ENCODE peak calls at places on chromosomes 16 and 17, in four cellular contexts. T is lower leg skin, Q is astrocyte of the spinal cord, K is fibroblast of the aortic adventitia. Z is an unnamed sample.

GRCh38 chr17:50355336-50355700 is 9.4 kb downstream of the XYLT2 start:
- DNase-seq in T (no peak), Q (no peak), K (no peak), Z (no peak)

GRCh38 chr16:59192551-59193199 is 458.6 kb upstream of the GOT2 start:
- DNase-seq in T (no peak), Q (peak; percentile 21), K (no peak), Z (peak; percentile 19)

GRCh38 chr17:55289106-55289446 is 24.3 kb downstream of the HLF start:
- DNase-seq in T (no peak), Q (no peak), K (no peak), Z (no peak)

GRCh38 chr17:1312261-1312870 is 32.9 kb downstream of the TRARG1 start:
- DNase-seq in T (no peak), Q (no peak), K (no peak), Z (no peak)

GRCh38 chr17:17605747-17606083 is 14.2 kb upstream of the PEMT start:
- DNase-seq in T (no peak), Q (no peak), K (peak; percentile 19), Z (peak; percentile 74)

GRCh38 chr16:16030449-16030848 is 81.0 kb downstream of the ABCC1 start:
- DNase-seq in T (no peak), Q (no peak), K (no peak), Z (no peak)

GRCh38 chr17:42248351-42249179 is 27.6 kb downstream of the STAT5B start:
- DNase-seq in T (peak; percentile 89), Q (peak; percentile 82), K (peak; percentile 98), Z (peak; percentile 93)

GRCh38 chr17:14737984-14738651 is 437.2 kb downstream of the HS3ST3B1 start:
- DNase-seq in T (peak; percentile 71), Q (peak; percentile 92), K (peak; percentile 93), Z (peak; percentile 82)

GRCh38 chr17:59754547-59754946 is 47.1 kb downstream of the VMP1 start:
- DNase-seq in T (no peak), Q (peak; percentile 99), K (peak; percentile 93), Z (peak; percentile 96)

GRCh38 chr17:60641810-60642220 is 35.8 kb upstream of the BCAS3 start:
- DNase-seq in T (peak; percentile 35), Q (peak; percentile 84), K (peak; percentile 87), Z (peak; percentile 90)

GRCh38 chr17:39618252-39618913 is 8.4 kb upstream of the PPP1R1B start:
- DNase-seq in T (no peak), Q (no peak), K (peak; percentile 9), Z (no peak)

GRCh38 chr16:66741971-66742396 is 9.4 kb downstream of the DYNC1LI2 start:
- DNase-seq in T (no peak), Q (no peak), K (no peak), Z (no peak)

GRCh38 chr17:82112181-82112865 is 14.3 kb upstream of the FASN start:
- DNase-seq in T (no peak), Q (no peak), K (no peak), Z (no peak)

GRCh38 chr16:49701867-49702494 is 153.9 kb downstream of the ZNF423 start:
- DNase-seq in T (peak; percentile 65), Q (peak; percentile 72), K (peak; percentile 64), Z (peak; percentile 59)

GRCh38 chr17:14448816-14449215 is 147.9 kb downstream of the HS3ST3B1 start:
- DNase-seq in T (no peak), Q (no peak), K (no peak), Z (peak; percentile 12)

GRCh38 chr17:68184816-68185436 is 62.9 kb upstream of the AMZ2 start:
- DNase-seq in T (peak; percentile 8), Q (no peak), K (no peak), Z (no peak)

GRCh38 chr16:83826146-83826913 is 18.6 kb downstream of the HSBP1 start:
- DNase-seq in T (peak; percentile 87), Q (peak; percentile 72), K (peak; percentile 91), Z (peak; percentile 89)

GRCh38 chr17:40063034-40063765 is 435 bp downstream of the THRA start:
- DNase-seq in T (no peak), Q (no peak), K (no peak), Z (no peak)

GRCh38 chr16:87389245-87389644 is 2.9 kb upstream of the MAP1LC3B start:
- DNase-seq in T (no peak), Q (no peak), K (no peak), Z (no peak)

GRCh38 chr16:87388818-87389134 is 3.4 kb upstream of the MAP1LC3B start:
- DNase-seq in T (no peak), Q (no peak), K (no peak), Z (no peak)

GRCh38 chr16:87391324-87391949 is 699 bp upstream of the MAP1LC3B start:
- DNase-seq in T (peak; percentile 67), Q (no peak), K (peak; percentile 27), Z (peak; percentile 31)

GRCh38 chr16:87391950-87392822 is at the start of gene MAP1LC3B:
- DNase-seq in T (peak; percentile 95), Q (peak; percentile 97), K (peak; percentile 95), Z (peak; percentile 96)

GRCh38 chr16:87390641-87391323 is 1.4 kb upstream of the MAP1LC3B start:
- DNase-seq in T (no peak), Q (no peak), K (no peak), Z (no peak)
- H3K4me3 ChIP-seq in T (no peak overlapping the region), Q (no peak overlapping the region), K (no peak overlapping the region), Z (peak overlapping the region; percentile 61)

GRCh38 chr17:78790552-78790951 is 8.5 kb upstream of the CYTH1 start:
- DNase-seq in T (no peak), Q (no peak), K (no peak), Z (no peak)

GRCh38 chr17:78789663-78790181 is 7.6 kb upstream of the CYTH1 start:
- DNase-seq in T (peak; percentile 81), Q (peak; percentile 82), K (peak; percentile 84), Z (peak; percentile 95)

GRCh38 chr17:78788451-78788850 is 6.4 kb upstream of the CYTH1 start:
- DNase-seq in T (no peak), Q (no peak), K (no peak), Z (no peak)

GRCh38 chr17:78787444-78787843 is 5.4 kb upstream of the CYTH1 start:
- DNase-seq in T (no peak), Q (no peak), K (no peak), Z (no peak)

GRCh38 chr17:78789149-78789662 is 7.1 kb upstream of the CYTH1 start:
- DNase-seq in T (no peak), Q (no peak), K (no peak), Z (no peak)
- H3K4me3 ChIP-seq in T (no peak overlapping the region), Q (no peak overlapping the region), K (no peak overlapping the region), Z (no peak overlapping the region)

GRCh38 chr17:73192219-73192893 is 499 bp upstream of the COG1 start:
- DNase-seq in T (peak; percentile 35), Q (peak; percentile 69), K (peak; percentile 56), Z (peak; percentile 65)
- H3K4me3 ChIP-seq in T (peak overlapping the region; percentile 42), Q (peak overlapping the region; percentile 79), K (peak overlapping the region; percentile 94), Z (peak overlapping the region; percentile 70)

GRCh38 chr17:37743875-37744632 is 805 bp downstream of the HNF1B start:
- DNase-seq in T (no peak), Q (no peak), K (no peak), Z (no peak)
- H3K4me3 ChIP-seq in T (no peak overlapping the region), Q (no peak overlapping the region), K (no peak overlapping the region), Z (no peak overlapping the region)

DNA sequence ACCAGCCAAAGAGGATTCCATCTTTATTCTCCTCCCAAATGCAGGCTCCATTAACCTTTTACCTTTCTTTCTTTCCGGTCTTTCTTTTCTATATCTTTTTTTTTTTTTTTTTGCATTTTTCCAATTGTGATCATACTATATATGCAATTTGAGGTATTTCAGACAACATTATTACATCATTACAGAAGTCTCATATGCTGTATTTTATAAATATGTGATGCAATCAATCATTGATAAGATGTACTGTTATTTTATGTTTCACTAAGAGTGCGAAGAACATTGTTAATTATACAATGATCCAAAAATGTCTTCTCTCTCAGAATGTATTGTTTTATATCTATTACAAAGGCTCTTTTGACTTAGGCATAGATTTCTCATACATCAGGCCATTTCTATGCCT is 683.1 kb downstream of the WWOX start:
- DNase-seq in T (no peak), Q (no peak), K (no peak), Z (no peak)
- H3K4me3 ChIP-seq in T (no peak overlapping the region), Q (no peak overlapping the region), K (no peak overlapping the region), Z (no peak overlapping the region)

GRCh38 chr17:76548378-76549214 is 8.8 kb downstream of the PRCD start:
- DNase-seq in T (no peak), Q (no peak), K (no peak), Z (no peak)

GRCh38 chr17:76549215-76549518 is 9.3 kb downstream of the PRCD start:
- DNase-seq in T (no peak), Q (no peak), K (no peak), Z (no peak)

GRCh38 chr17:76551685-76552084 is 11.8 kb downstream of the PRCD start:
- DNase-seq in T (no peak), Q (no peak), K (no peak), Z (no peak)

GRCh38 chr17:76549539-76549938 is 9.7 kb downstream of the PRCD start:
- DNase-seq in T (no peak), Q (no peak), K (no peak), Z (no peak)

DNA sequence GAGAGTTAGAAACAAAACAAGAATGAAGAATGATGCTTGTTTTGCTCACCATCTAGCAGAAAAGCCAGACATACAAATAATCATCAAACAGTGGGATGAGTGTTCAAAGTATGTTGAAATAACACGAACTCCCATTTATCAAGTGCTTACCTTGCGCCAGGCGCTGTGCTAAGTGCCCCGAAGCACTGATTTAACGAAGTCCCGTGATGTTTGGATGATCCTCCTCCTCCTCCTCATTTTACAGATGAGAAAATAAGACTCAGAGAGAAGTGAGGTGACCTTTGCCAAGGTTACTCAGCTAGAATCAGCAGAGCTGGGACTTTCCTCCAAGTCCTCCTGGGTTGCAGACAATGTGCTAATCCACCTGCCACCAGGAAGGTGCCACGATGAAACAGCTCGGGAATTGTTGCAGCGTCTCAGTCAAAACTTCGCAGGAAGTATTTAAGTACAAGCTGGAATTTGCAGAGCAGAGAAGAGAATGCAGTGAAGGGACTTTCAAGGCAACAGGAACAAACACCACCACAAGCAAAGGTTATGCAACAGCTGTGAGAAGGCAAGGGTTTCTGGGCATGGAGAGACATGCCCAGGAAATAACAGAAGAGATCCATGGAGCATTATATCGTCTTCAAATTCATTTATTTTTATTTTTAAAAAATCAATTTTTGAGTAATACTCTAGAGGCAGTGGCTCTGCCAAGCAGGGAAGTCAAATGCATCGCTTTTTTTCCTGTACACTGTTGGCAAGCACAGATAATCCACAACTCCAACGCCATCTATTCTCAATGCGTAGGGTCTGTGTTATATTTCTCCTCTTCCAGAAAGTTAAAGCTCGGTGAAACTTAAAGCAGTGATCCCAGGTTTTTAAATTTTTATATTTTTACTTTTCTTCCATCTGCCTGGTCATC is 11.1 kb downstream of the PRCD start:
- DNase-seq in T (no peak), Q (peak; percentile 26), K (peak; percentile 61), Z (peak; percentile 62)
- H3K4me3 ChIP-seq in T (no peak overlapping the region), Q (no peak overlapping the region), K (peak overlapping the region; percentile 9), Z (peak overlapping the region; percentile 3)

DNA sequence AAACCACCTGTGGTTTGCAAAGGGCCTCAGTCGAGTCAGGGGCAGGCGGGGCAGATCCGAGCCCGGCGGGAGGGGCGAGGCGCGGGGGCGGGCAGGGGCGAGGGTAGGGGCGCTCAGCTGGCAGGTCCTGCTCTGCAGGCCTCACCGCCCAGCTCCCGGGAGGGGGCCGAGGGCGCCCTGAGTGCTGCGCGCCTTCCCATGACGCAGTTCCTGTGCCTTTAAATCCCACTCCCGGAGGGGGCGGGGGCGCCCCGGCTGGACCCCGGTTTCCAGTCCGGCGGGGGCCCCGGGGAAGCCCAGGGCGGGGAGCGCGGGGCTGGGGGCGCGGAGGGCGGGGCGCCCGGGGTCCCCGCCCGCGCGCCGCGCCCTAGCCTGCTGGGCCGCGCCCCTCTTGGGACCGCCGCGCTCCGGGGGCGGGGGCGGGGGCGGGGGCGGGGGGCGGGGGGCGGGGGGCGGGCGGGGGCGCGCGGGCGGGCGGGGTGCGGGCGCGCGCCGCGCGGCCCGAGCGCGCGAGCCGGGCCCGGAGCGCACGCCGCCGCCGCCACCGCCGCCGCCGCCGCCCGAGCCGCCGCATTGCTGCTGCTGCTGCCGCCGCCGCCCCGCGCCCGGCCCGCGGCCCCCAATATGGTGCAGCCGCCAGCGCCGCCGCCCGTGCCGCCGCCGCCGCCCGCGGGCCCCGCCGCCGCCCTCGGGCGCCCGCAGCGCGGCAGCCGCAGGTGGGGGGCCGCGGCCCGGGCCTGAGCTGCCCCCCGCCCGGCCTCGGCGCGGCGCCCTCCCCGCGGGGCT is at the start of gene JPH3:
- DNase-seq in T (no peak), Q (no peak), K (no peak), Z (no peak)
- H3K4me3 ChIP-seq in T (no peak within 1 kb of the TSS), Q (no peak within 1 kb of the TSS), K (no peak within 1 kb of the TSS), Z (no peak within 1 kb of the TSS)